ENCODE peak calls at places on chromosomes 1 and 21, in six cellular contexts. O is pancreas, V is MM.1S, P is esophagus muscularis mucosa, C is upper lobe of right lung, J is tibial artery. E is an unnamed sample.

GRCh38 chr1:204359474-204360255 is at the start of gene PLEKHA6:
- DNase-seq in O (no peak), V (no peak), P (no peak), C (no peak), J (no peak), E (no peak)

GRCh38 chr1:83102630-83103071 is 896.3 kb downstream of the TTLL7 start:
- DNase-seq in O (no peak), V (no peak), P (no peak), C (no peak), J (no peak), E (no peak)

GRCh38 chr1:248823517-248824001 is 2.2 kb downstream of the SH3BP5L start:
- DNase-seq in O (no peak), V (no peak), P (no peak), C (no peak), J (no peak), E (no peak)

GRCh38 chr21:42654179-42654912 is 925 bp downstream of the PDE9A start:
- DNase-seq in O (no peak), V (no peak), P (no peak), C (peak; percentile 63), J (no peak), E (peak; percentile 47)

GRCh38 chr1:169250795-169251194 is 116.8 kb downstream of the NME7 start:
- DNase-seq in O (no peak), V (no peak), P (no peak), C (no peak), J (no peak), E (no peak)

GRCh38 chr1:160127865-160128523 is 12.4 kb downstream of the ATP1A2 start:
- DNase-seq in O (no peak), V (no peak), P (no peak), C (peak; percentile 1), J (no peak), E (no peak)

GRCh38 chr1:227841141-227841540 is 25.7 kb downstream of the PRSS38 start:
- DNase-seq in O (no peak), V (no peak), P (no peak), C (no peak), J (no peak), E (no peak)

GRCh38 chr1:85465099-85465790 is at the start of gene DDAH1:
- DNase-seq in O (peak; percentile 85), V (peak; percentile 70), P (peak; percentile 66), C (peak; percentile 88), J (peak; percentile 35), E (peak; percentile 83)

GRCh38 chr1:175877939-175878730 is 134.7 kb upstream of the TNR start:
- DNase-seq in O (no peak), V (no peak), P (no peak), C (no peak), J (peak; percentile 69), E (no peak)

GRCh38 chr21:32611471-32611997 is 643 bp downstream of the CFAP298 start:
- DNase-seq in O (no peak), V (peak; percentile 71), P (peak; percentile 50), C (peak; percentile 73), J (no peak), E (peak; percentile 23)

GRCh38 chr1:215636258-215636965 is 69.3 kb downstream of the KCTD3 start:
- DNase-seq in O (no peak), V (no peak), P (no peak), C (no peak), J (peak; percentile 44), E (no peak)

GRCh38 chr1:235513495-235514366 is 9.5 kb upstream of the B3GALNT2 start:
- DNase-seq in O (peak; percentile 22), V (peak; percentile 76), P (no peak), C (no peak), J (no peak), E (peak; percentile 9)

GRCh38 chr1:242440757-242441156 is 83.7 kb downstream of the PLD5 start:
- DNase-seq in O (no peak), V (no peak), P (no peak), C (no peak), J (no peak), E (no peak)

GRCh38 chr1:1431845-1432565 is 3.5 kb upstream of the VWA1 start:
- DNase-seq in O (peak; percentile 49), V (no peak), P (no peak), C (peak; percentile 90), J (peak; percentile 57), E (no peak)

GRCh38 chr1:1020000-1020404 is at the start of gene AGRN:
- DNase-seq in O (no peak), V (peak; percentile 19), P (no peak), C (no peak), J (no peak), E (peak; percentile 56)

GRCh38 chr1:221237587-221237986 is 358.3 kb downstream of the HLX start:
- DNase-seq in O (no peak), V (no peak), P (no peak), C (no peak), J (no peak), E (no peak)

GRCh38 chr1:86062458-86062857 is 94.1 kb downstream of the COL24A1 start:
- DNase-seq in O (no peak), V (no peak), P (no peak), C (no peak), J (no peak), E (no peak)

GRCh38 chr1:92411511-92411910 is 75.2 kb downstream of the GFI1 start:
- DNase-seq in O (no peak), V (no peak), P (peak; percentile 4), C (no peak), J (no peak), E (no peak)

GRCh38 chr1:115755436-115756370 is 12.8 kb downstream of the CASQ2 start:
- DNase-seq in O (no peak), V (no peak), P (no peak), C (no peak), J (no peak), E (peak; percentile 71)

GRCh38 chr1:112296908-112297307 is 99.1 kb upstream of the CTTNBP2NL start:
- DNase-seq in O (no peak), V (no peak), P (no peak), C (no peak), J (no peak), E (no peak)

GRCh38 chr1:46303038-46303871 is at the start of the genes LRRC41 and UQCRH:
- DNase-seq in O (peak; percentile 93), V (peak; percentile 97), P (peak; percentile 99), C (peak; percentile 97), J (peak; percentile 95), E (peak; percentile 96)

GRCh38 chr1:22490309-22490708 is 38.7 kb downstream of the ZBTB40 start:
- DNase-seq in O (no peak), V (no peak), P (no peak), C (no peak), J (no peak), E (no peak)

GRCh38 chr1:22488319-22488718 is 36.7 kb downstream of the ZBTB40 start:
- DNase-seq in O (no peak), V (no peak), P (no peak), C (no peak), J (no peak), E (no peak)

GRCh38 chr1:22489823-22490222 is 38.2 kb downstream of the ZBTB40 start:
- DNase-seq in O (no peak), V (no peak), P (no peak), C (no peak), J (no peak), E (no peak)

GRCh38 chr1:22487781-22488180 is 36.1 kb downstream of the ZBTB40 start:
- DNase-seq in O (no peak), V (no peak), P (no peak), C (no peak), J (no peak), E (no peak)

DNA sequence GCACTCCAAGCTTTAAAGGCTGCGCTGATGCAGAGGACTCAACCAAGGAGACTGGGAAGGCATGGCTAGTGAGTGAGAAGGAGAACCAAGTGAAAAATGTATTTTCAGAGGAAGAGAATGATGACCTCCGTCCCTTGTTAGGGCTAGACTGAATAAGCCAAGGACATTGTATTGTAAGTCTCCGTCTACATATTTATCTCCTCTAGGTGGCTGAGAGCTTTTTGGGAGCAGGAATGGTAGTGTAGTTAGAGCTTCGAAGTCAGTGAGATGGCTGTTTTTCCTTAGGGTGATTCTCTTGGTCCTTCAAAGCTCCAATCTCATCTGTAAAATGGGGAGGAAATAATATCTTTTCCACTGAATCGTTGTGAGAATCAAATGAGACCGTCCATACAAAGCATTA is 37.6 kb downstream of the ZBTB40 start:
- DNase-seq in O (no peak), V (no peak), P (no peak), C (no peak), J (no peak), E (no peak)
- TF ChIP-seq CTCF in O (no peak), V (no peak), P (no peak), C (no peak), J (no peak), E (no peak)

DNA sequence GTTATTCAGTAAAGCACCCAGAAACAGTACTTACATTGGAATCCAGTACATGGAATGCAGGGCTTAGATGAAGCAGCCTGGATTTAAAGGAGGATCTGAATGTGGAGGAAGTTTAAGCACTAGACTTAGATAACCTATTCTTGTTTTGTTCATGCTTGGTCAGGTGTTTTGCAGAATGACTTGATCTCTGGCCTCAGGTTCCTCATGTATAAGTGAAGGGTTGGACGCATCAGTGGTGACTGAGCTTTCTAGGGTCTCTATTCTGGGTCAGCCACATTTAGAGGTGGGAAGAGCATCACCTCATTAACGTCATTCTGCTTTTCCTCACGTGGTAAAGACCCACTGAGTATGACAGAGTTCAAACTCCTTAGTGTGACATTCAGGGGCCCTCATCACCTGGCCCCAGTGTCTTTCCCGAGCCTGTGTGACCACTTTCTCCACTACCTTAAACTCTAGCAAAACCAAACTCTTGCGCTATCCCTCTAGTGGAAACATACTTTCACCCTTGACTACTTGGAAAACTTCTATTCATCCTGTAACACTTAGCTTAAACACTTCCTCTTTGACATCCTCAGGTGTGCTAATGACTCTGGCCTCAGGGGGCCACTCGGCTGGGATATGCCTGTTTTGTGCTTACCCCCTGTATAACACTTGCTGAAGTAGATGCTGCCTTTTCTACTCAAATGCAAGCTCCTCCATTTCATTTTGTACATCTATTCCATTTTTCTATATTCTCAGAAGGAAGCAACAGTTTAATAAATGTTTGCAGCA is 871 bp upstream of the ERICH3 start:
- DNase-seq in O (no peak), V (no peak), P (no peak), C (no peak), J (no peak), E (no peak)
- H3K4me3 ChIP-seq in O (no peak overlapping the region), V (no peak overlapping the region), P (no peak overlapping the region), C (no peak overlapping the region), J (no peak overlapping the region), E (no peak overlapping the region)

GRCh38 chr1:184930232-184930631 is 44.1 kb downstream of the NIBAN1 start:
- DNase-seq in O (no peak), V (no peak), P (no peak), C (no peak), J (no peak), E (no peak)

GRCh38 chr1:184930645-184931044 is 43.7 kb downstream of the NIBAN1 start:
- DNase-seq in O (no peak), V (no peak), P (no peak), C (no peak), J (no peak), E (no peak)

GRCh38 chr1:184929711-184930202 is 44.6 kb downstream of the NIBAN1 start:
- DNase-seq in O (no peak), V (no peak), P (no peak), C (no peak), J (no peak), E (no peak)

GRCh38 chr1:184931566-184931965 is 42.7 kb downstream of the NIBAN1 start:
- DNase-seq in O (no peak), V (no peak), P (no peak), C (no peak), J (no peak), E (no peak)

GRCh38 chr1:184928394-184928793 is 45.9 kb downstream of the NIBAN1 start:
- DNase-seq in O (no peak), V (no peak), P (no peak), C (no peak), J (no peak), E (no peak)
- H3K27me3 ChIP-seq in O (no peaks in the 10 kb centered on the region), V (no peaks in the 10 kb centered on the region), P (no peaks in the 10 kb centered on the region), C (no peaks in the 10 kb centered on the region), J (no peaks in the 10 kb centered on the region), E (no peaks in the 10 kb centered on the region)

GRCh38 chr1:109805486-109806180 is 41.9 kb upstream of the EPS8L3 start:
- DNase-seq in O (no peak), V (no peak), P (no peak), C (peak; percentile 3), J (no peak), E (no peak)
- TF ChIP-seq CTCF in O (no peak), V (no peak), P (no peak), C (no peak), J (no peak), E (no peak)

E was measured in thyroid gland.